ENCODE peak calls at places on chromosomes 6 and 20, in seven cellular contexts. K is stimulated activated naive B cell treated with anti-CD40 and anti-IgM and Interleukin-4, amounts not matched to agents 10 μg/mL and 1 μg/mL and 100 μg/mL, for 72 hours; H is HT-29; U is retina; B is T follicular helper cell; L is brain microvascular endothelial cell; T is NCI-H1092 treated with DMSO at 0.1 percent for 48 hours. I is an unnamed sample.

GRCh38 chr20:58890454-58891075 is 38.0 kb downstream of the GNAS start:
- DNase-seq in K (peak), H (peak), U (peak), B (peak), L (peak), T (peak), I (peak)

GRCh38 chr6:166514196-166514595 is 72.3 kb downstream of the RAMACL start:
- DNase-seq in K (no peak), H (peak), U (no peak), B (no peak), L (no peak), T (no peak), I (no peak)

GRCh38 chr6:53179961-53180651 is 31.5 kb upstream of the GCM1 start:
- DNase-seq in K (no peak), H (peak), U (no peak), B (peak), L (peak), T (peak), I (no peak)

GRCh38 chr20:21393142-21393541 is 4.2 kb downstream of the NKX2-4 start:
- DNase-seq in K (no peak), H (no peak), U (peak), B (no peak), L (no peak), T (peak), I (no peak)

GRCh38 chr6:402901-403658 is 11.5 kb downstream of the IRF4 start:
- DNase-seq in K (no peak), H (no peak), U (no peak), B (no peak), L (no peak), T (no peak), I (no peak)

GRCh38 chr6:118325220-118325860 is 222.8 kb upstream of the PLN start:
- DNase-seq in K (no peak), H (no peak), U (no peak), B (no peak), L (peak), T (no peak), I (no peak)

GRCh38 chr6:18388942-18389341 is 1.8 kb downstream of the RNF144B start:
- DNase-seq in K (no peak), H (peak), U (no peak), B (no peak), L (peak), T (no peak), I (no peak)

GRCh38 chr6:38345586-38345985 is 294.1 kb downstream of the BTBD9 start:
- DNase-seq in K (no peak), H (no peak), U (peak), B (no peak), L (no peak), T (no peak), I (no peak)

GRCh38 chr6:116884530-116884929 is 7.5 kb downstream of the RFX6 start:
- DNase-seq in K (no peak), H (no peak), U (no peak), B (no peak), L (no peak), T (no peak), I (no peak)

GRCh38 chr20:25695532-25696383 is 895 bp downstream of the ZNF337 start:
- DNase-seq in K (no peak), H (no peak), U (peak), B (no peak), L (no peak), T (no peak), I (no peak)

GRCh38 chr6:163745566-163746400 is 331.3 kb downstream of the QKI start:
- DNase-seq in K (no peak), H (no peak), U (peak), B (no peak), L (peak), T (no peak), I (peak)

GRCh38 chr6:7542065-7542877 is 800 bp downstream of the DSP start:
- DNase-seq in K (no peak), H (peak), U (peak), B (no peak), L (peak), T (no peak), I (no peak)

GRCh38 chr6:31621320-31621939 is 915 bp downstream of the PRRC2A start:
- DNase-seq in K (no peak), H (peak), U (peak), B (no peak), L (no peak), T (no peak), I (no peak)

GRCh38 chr6:117531346-117531745 is 48.9 kb downstream of the DCBLD1 start:
- DNase-seq in K (no peak), H (no peak), U (peak), B (no peak), L (no peak), T (no peak), I (no peak)

GRCh38 chr20:57199656-57200405 is 66.6 kb downstream of the BMP7 start:
- DNase-seq in K (no peak), H (no peak), U (no peak), B (no peak), L (no peak), T (no peak), I (no peak)

GRCh38 chr6:45132059-45132458 is 196.1 kb upstream of the RUNX2 start:
- DNase-seq in K (no peak), H (peak), U (no peak), B (no peak), L (no peak), T (no peak), I (no peak)

GRCh38 chr20:52054123-52054522 is 137.5 kb downstream of the ZFP64 start:
- DNase-seq in K (no peak), H (no peak), U (no peak), B (no peak), L (no peak), T (no peak), I (no peak)

GRCh38 chr20:2538931-2539330 is 2.6 kb downstream of the TMC2 start:
- DNase-seq in K (no peak), H (no peak), U (peak), B (no peak), L (no peak), T (no peak), I (no peak)

GRCh38 chr6:151209071-151209831 is 30.5 kb upstream of the AKAP12 start:
- DNase-seq in K (no peak), H (no peak), U (peak), B (no peak), L (peak), T (peak), I (no peak)

GRCh38 chr6:5941188-5941587 is 65.5 kb downstream of the NRN1 start:
- DNase-seq in K (no peak), H (no peak), U (no peak), B (no peak), L (no peak), T (no peak), I (no peak)

GRCh38 chr6:167668019-167668753 is 158.5 kb upstream of the AFDN start:
- DNase-seq in K (no peak), H (peak), U (peak), B (no peak), L (no peak), T (no peak), I (no peak)

GRCh38 chr20:23058240-23058639 is 8.8 kb upstream of the THBD start:
- DNase-seq in K (no peak), H (no peak), U (no peak), B (no peak), L (no peak), T (no peak), I (no peak)

GRCh38 chr20:36574278-36575065 is 1.1 kb downstream of the TGIF2 start:
- DNase-seq in K (peak), H (peak), U (peak), B (peak), L (peak), T (no peak), I (no peak)

GRCh38 chr20:43404880-43405279 is 52.8 kb upstream of the SRSF6 start:
- DNase-seq in K (no peak), H (peak), U (no peak), B (no peak), L (no peak), T (no peak), I (no peak)

GRCh38 chr6:41430875-41431274 is 95.5 kb downstream of the NCR2 start:
- DNase-seq in K (no peak), H (no peak), U (no peak), B (no peak), L (peak), T (no peak), I (no peak)

GRCh38 chr20:46811328-46812084 is 83.1 kb upstream of the EYA2 start:
- DNase-seq in K (no peak), H (no peak), U (peak), B (no peak), L (no peak), T (peak), I (peak)

GRCh38 chr6:33633462-33634158 is 12.5 kb downstream of the ITPR3 start:
- DNase-seq in K (peak), H (peak), U (peak), B (peak), L (no peak), T (peak), I (no peak)

GRCh38 chr20:45118028-45118427 is 3.1 kb upstream of the WFDC5 start:
- DNase-seq in K (no peak), H (no peak), U (no peak), B (no peak), L (no peak), T (no peak), I (no peak)

GRCh38 chr6:106735136-106735535 is 105.8 kb downstream of the QRSL1 start:
- DNase-seq in K (no peak), H (no peak), U (no peak), B (no peak), L (no peak), T (no peak), I (no peak)

GRCh38 chr6:154500769-154501171 is 9.7 kb downstream of the CNKSR3 start:
- DNase-seq in K (no peak), H (peak), U (no peak), B (no peak), L (no peak), T (no peak), I (no peak)

GRCh38 chr6:80638222-80639055 is 532.0 kb downstream of the BCKDHB start:
- DNase-seq in K (no peak), H (peak), U (peak), B (no peak), L (peak), T (peak), I (no peak)

GRCh38 chr20:61382194-61382593 is 130.1 kb downstream of the CDH4 start:
- DNase-seq in K (no peak), H (no peak), U (no peak), B (no peak), L (no peak), T (no peak), I (no peak)

GRCh38 chr20:37519508-37520416 is 1.3 kb upstream of the NNAT start:
- DNase-seq in K (no peak), H (no peak), U (peak), B (no peak), L (peak), T (peak), I (no peak)

I was measured in vagina.